ENCODE peak calls at places on chromosomes 7 and 10, in seven cellular contexts. U is HuH-7.5; B is Daoy; E is CD8-positive, alpha-beta T cell; R is OCI-LY7; L is GM20000; K is activated CD4-positive, alpha-beta T cell treated with anti-CD3 and anti-CD28 coated beads, Interleukin-2, amount 10 ng/mL, durations not matched to agents 7 days and 5 days. G is an unnamed sample.

GRCh38 chr7:131404226-131404911 is 76.7 kb downstream of the MKLN1 start:
- DNase-seq in K (no peak), E (no peak), U (no peak), B (no peak), R (no peak), L (no peak), G (no peak)

GRCh38 chr7:140678816-140679130 is 6.0 kb downstream of the ADCK2 start:
- DNase-seq in U (no peak), K (no peak), B (no peak), L (no peak), E (no peak), R (no peak), G (no peak)

GRCh38 chr7:66099232-66099550 is 15.5 kb upstream of the CRCP start:
- DNase-seq in K (no peak), L (no peak), E (no peak), B (no peak), U (no peak), R (no peak), G (no peak)

GRCh38 chr7:44559485-44559884 is 14.2 kb downstream of the DDX56 start:
- DNase-seq in L (no peak), U (no peak), B (no peak), R (no peak), K (no peak), E (no peak), G (no peak)

GRCh38 chr7:36475371-36475770 is 85.7 kb downstream of the ANLN start:
- DNase-seq in K (no peak), L (no peak), U (no peak), B (no peak), E (no peak), R (no peak), G (no peak)

GRCh38 chr7:114243019-114243507 is 171.6 kb upstream of the FOXP2 start:
- DNase-seq in L (no peak), K (no peak), U (peak), E (no peak), R (no peak), B (peak), G (no peak)

GRCh38 chr7:159078911-159079270 is 65.8 kb downstream of the VIPR2 start:
- DNase-seq in U (no peak), L (no peak), K (no peak), B (no peak), R (no peak), E (peak), G (no peak)

GRCh38 chr7:12923971-12924370 is 236.5 kb downstream of the ARL4A start:
- DNase-seq in U (no peak), K (no peak), L (no peak), B (no peak), E (no peak), R (no peak), G (no peak)

GRCh38 chr7:98126311-98127142 is 19.9 kb downstream of the LMTK2 start:
- DNase-seq in E (no peak), U (no peak), B (no peak), R (no peak), L (no peak), K (no peak), G (no peak)

GRCh38 chr10:5071411-5072198 is 22.6 kb upstream of the AKR1C3 start:
- DNase-seq in K (no peak), U (peak), E (no peak), L (no peak), R (no peak), B (peak), G (peak)

GRCh38 chr10:1147810-1148209 is 91.6 kb downstream of the WDR37 start:
- DNase-seq in R (no peak), L (no peak), U (no peak), K (no peak), B (no peak), E (no peak), G (peak)

GRCh38 chr7:99090811-99091582 is 52.9 kb downstream of the SMURF1 start:
- DNase-seq in L (no peak), K (no peak), U (no peak), E (no peak), B (no peak), R (no peak), G (no peak)

GRCh38 chr7:28718042-28718452 is 240.1 kb downstream of the TRIL start:
- DNase-seq in B (no peak), L (no peak), K (no peak), R (no peak), E (no peak), U (no peak), G (no peak)

GRCh38 chr7:85890244-85890811 is 703.5 kb upstream of the SEMA3D start:
- DNase-seq in K (no peak), U (peak), B (no peak), R (peak), E (no peak), L (peak), G (no peak)

GRCh38 chr7:65325793-65326432 is 47.7 kb upstream of the ZNF92 start:
- DNase-seq in R (no peak), L (no peak), E (no peak), U (no peak), B (peak), K (no peak), G (no peak)

GRCh38 chr10:119480667-119481066 is 61.9 kb downstream of the RGS10 start:
- DNase-seq in K (no peak), B (no peak), U (no peak), E (no peak), R (no peak), L (no peak), G (no peak)

GRCh38 chr7:517848-518629 is 1.6 kb downstream of the PDGFA start:
- DNase-seq in B (peak), R (no peak), E (no peak), U (peak), L (no peak), K (peak), G (peak)

GRCh38 chr7:40403664-40404476 is 269.1 kb downstream of the SUGCT start:
- DNase-seq in K (no peak), L (no peak), E (no peak), R (no peak), B (no peak), U (peak), G (no peak)

GRCh38 chr10:73218466-73219191 is 28.4 kb downstream of the DNAJC9 start:
- DNase-seq in U (peak), B (no peak), K (no peak), L (peak), R (peak), E (no peak), G (no peak)

GRCh38 chr7:142542097-142542496 is 207.2 kb upstream of the PRSS1 start:
- DNase-seq in E (no peak), L (no peak), U (no peak), B (no peak), R (no peak), K (no peak), G (no peak)

GRCh38 chr7:128197586-128197985 is 43.5 kb upstream of the LEP start:
- DNase-seq in K (no peak), U (no peak), E (peak), B (no peak), L (no peak), R (no peak), G (no peak)

GRCh38 chr7:108598153-108598552 is 28.5 kb downstream of the DNAJB9 start:
- DNase-seq in K (no peak), B (no peak), E (no peak), U (no peak), R (no peak), L (no peak), G (no peak)

GRCh38 chr10:27911645-27912044 is 87.2 kb downstream of the ODAD2 start:
- DNase-seq in R (no peak), K (no peak), B (no peak), U (no peak), E (no peak), L (no peak), G (no peak)

GRCh38 chr7:91436655-91437054 is 172.4 kb downstream of the FZD1 start:
- DNase-seq in U (no peak), L (no peak), R (no peak), E (no peak), B (no peak), K (no peak), G (no peak)

GRCh38 chr7:70812511-70812910 is 319.4 kb upstream of the GALNT17 start:
- DNase-seq in R (peak), L (no peak), B (no peak), E (no peak), U (no peak), K (no peak), G (no peak)

GRCh38 chr7:148622887-148623585 is 32.5 kb downstream of the C7orf33 start:
- DNase-seq in E (no peak), R (no peak), L (no peak), K (no peak), B (no peak), U (no peak), G (no peak)

GRCh38 chr7:102895602-102896001 is 17.2 kb upstream of the LRRC17 start:
- DNase-seq in E (no peak), U (no peak), R (no peak), B (no peak), L (no peak), K (no peak), G (no peak)

GRCh38 chr10:100651916-100652315 is 93.5 kb upstream of the PAX2 start:
- DNase-seq in B (no peak), R (no peak), E (no peak), L (no peak), K (no peak), U (no peak), G (no peak)

GRCh38 chr7:98470131-98470985 is 69.5 kb upstream of the BAIAP2L1 start:
- DNase-seq in E (no peak), K (peak), L (no peak), R (no peak), U (peak), B (peak), G (peak)

GRCh38 chr10:31508882-31509281 is 189.9 kb downstream of the ZEB1 start:
- DNase-seq in E (no peak), R (no peak), L (no peak), B (no peak), K (no peak), U (no peak), G (no peak)